ENCODE peak calls at places on chromosomes 3 and 15, in eight cellular contexts. One of them, this sample, is unnamed.
A peak's percentile ranks its signal among the peaks of the same experiment; 100 is the strongest.

GRCh38 chr3:123449986-123450474 is 1.1 kb upstream of the ADCY5 start:
- DNase-seq in neural crest cell: peak; percentile 23
- DNase-seq in kidney epithelial cell: no peak
- DNase-seq in activated CD4-positive, alpha-beta memory T cell treated with anti-CD3 and anti-CD28 coated beads, Interleukin-2, amount 10 ng/mL, durations not matched to agents 7 days and 5 days: no peak
- DNase-seq in NCI-H510A: no peak
- DNase-seq in GM20000: no peak
- DNase-seq in natural killer cell: no peak
- DNase-seq in effector memory CD4-positive, alpha-beta T cell: no peak
- DNase-seq in this sample: no peak

GRCh38 chr15:69126054-69126469 is 34.4 kb upstream of the GLCE start:
- DNase-seq in activated CD4-positive, alpha-beta memory T cell treated with anti-CD3 and anti-CD28 coated beads, Interleukin-2, amount 10 ng/mL, durations not matched to agents 7 days and 5 days: no peak
- DNase-seq in neural crest cell: no peak
- DNase-seq in kidney epithelial cell: no peak
- DNase-seq in effector memory CD4-positive, alpha-beta T cell: no peak
- DNase-seq in natural killer cell: no peak
- DNase-seq in NCI-H510A: peak; percentile 26
- DNase-seq in GM20000: no peak
- DNase-seq in this sample: peak; percentile 46

GRCh38 chr3:72343078-72343477 is 505.2 kb downstream of the SHQ1 start:
- DNase-seq in NCI-H510A: no peak
- DNase-seq in neural crest cell: no peak
- DNase-seq in natural killer cell: no peak
- DNase-seq in effector memory CD4-positive, alpha-beta T cell: no peak
- DNase-seq in GM20000: no peak
- DNase-seq in kidney epithelial cell: no peak
- DNase-seq in activated CD4-positive, alpha-beta memory T cell treated with anti-CD3 and anti-CD28 coated beads, Interleukin-2, amount 10 ng/mL, durations not matched to agents 7 days and 5 days: peak; percentile 53
- DNase-seq in this sample: no peak

GRCh38 chr15:57924536-57924935 is 141.0 kb downstream of the ALDH1A2 start:
- DNase-seq in GM20000: no peak
- DNase-seq in activated CD4-positive, alpha-beta memory T cell treated with anti-CD3 and anti-CD28 coated beads, Interleukin-2, amount 10 ng/mL, durations not matched to agents 7 days and 5 days: no peak
- DNase-seq in effector memory CD4-positive, alpha-beta T cell: no peak
- DNase-seq in NCI-H510A: no peak
- DNase-seq in kidney epithelial cell: no peak
- DNase-seq in neural crest cell: no peak
- DNase-seq in natural killer cell: no peak
- DNase-seq in this sample: no peak

GRCh38 chr3:14377838-14378169 is 24.6 kb upstream of the SLC6A6 start:
- DNase-seq in effector memory CD4-positive, alpha-beta T cell: no peak
- DNase-seq in neural crest cell: no peak
- DNase-seq in GM20000: no peak
- DNase-seq in natural killer cell: peak; percentile 53
- DNase-seq in activated CD4-positive, alpha-beta memory T cell treated with anti-CD3 and anti-CD28 coated beads, Interleukin-2, amount 10 ng/mL, durations not matched to agents 7 days and 5 days: peak; percentile 79
- DNase-seq in kidney epithelial cell: no peak
- DNase-seq in NCI-H510A: no peak
- DNase-seq in this sample: no peak

GRCh38 chr3:111667621-111668239 is 72.6 kb upstream of the ZBED2 start:
- DNase-seq in neural crest cell: no peak
- DNase-seq in NCI-H510A: no peak
- DNase-seq in kidney epithelial cell: no peak
- DNase-seq in natural killer cell: peak; percentile 46
- DNase-seq in activated CD4-positive, alpha-beta memory T cell treated with anti-CD3 and anti-CD28 coated beads, Interleukin-2, amount 10 ng/mL, durations not matched to agents 7 days and 5 days: peak; percentile 81
- DNase-seq in effector memory CD4-positive, alpha-beta T cell: peak; percentile 66
- DNase-seq in GM20000: peak; percentile 62
- DNase-seq in this sample: no peak

GRCh38 chr3:51668756-51669155 is 2.3 kb upstream of the TEX264 start:
- DNase-seq in effector memory CD4-positive, alpha-beta T cell: no peak
- DNase-seq in NCI-H510A: no peak
- DNase-seq in activated CD4-positive, alpha-beta memory T cell treated with anti-CD3 and anti-CD28 coated beads, Interleukin-2, amount 10 ng/mL, durations not matched to agents 7 days and 5 days: no peak
- DNase-seq in kidney epithelial cell: no peak
- DNase-seq in GM20000: no peak
- DNase-seq in neural crest cell: no peak
- DNase-seq in natural killer cell: no peak
- DNase-seq in this sample: no peak

GRCh38 chr3:46880884-46881818 is 3.6 kb downstream of the PTH1R start:
- DNase-seq in GM20000: no peak
- DNase-seq in NCI-H510A: no peak
- DNase-seq in neural crest cell: no peak
- DNase-seq in kidney epithelial cell: no peak
- DNase-seq in activated CD4-positive, alpha-beta memory T cell treated with anti-CD3 and anti-CD28 coated beads, Interleukin-2, amount 10 ng/mL, durations not matched to agents 7 days and 5 days: no peak
- DNase-seq in effector memory CD4-positive, alpha-beta T cell: no peak
- DNase-seq in natural killer cell: no peak
- DNase-seq in this sample: no peak

GRCh38 chr15:65303687-65304392 is 637 bp upstream of the RNU5B-1 start:
- DNase-seq in GM20000: no peak
- DNase-seq in NCI-H510A: peak; percentile 40
- DNase-seq in activated CD4-positive, alpha-beta memory T cell treated with anti-CD3 and anti-CD28 coated beads, Interleukin-2, amount 10 ng/mL, durations not matched to agents 7 days and 5 days: peak; percentile 80
- DNase-seq in neural crest cell: no peak
- DNase-seq in natural killer cell: no peak
- DNase-seq in kidney epithelial cell: no peak
- DNase-seq in effector memory CD4-positive, alpha-beta T cell: no peak
- DNase-seq in this sample: peak; percentile 29

GRCh38 chr3:17479681-17480405 is 262.6 kb downstream of the TBC1D5 start:
- DNase-seq in natural killer cell: no peak
- DNase-seq in NCI-H510A: no peak
- DNase-seq in effector memory CD4-positive, alpha-beta T cell: no peak
- DNase-seq in activated CD4-positive, alpha-beta memory T cell treated with anti-CD3 and anti-CD28 coated beads, Interleukin-2, amount 10 ng/mL, durations not matched to agents 7 days and 5 days: no peak
- DNase-seq in kidney epithelial cell: no peak
- DNase-seq in GM20000: no peak
- DNase-seq in neural crest cell: no peak
- DNase-seq in this sample: no peak

GRCh38 chr15:69465253-69465652 is 12.6 kb downstream of the RPLP1 start:
- DNase-seq in GM20000: no peak
- DNase-seq in effector memory CD4-positive, alpha-beta T cell: no peak
- DNase-seq in activated CD4-positive, alpha-beta memory T cell treated with anti-CD3 and anti-CD28 coated beads, Interleukin-2, amount 10 ng/mL, durations not matched to agents 7 days and 5 days: no peak
- DNase-seq in neural crest cell: no peak
- DNase-seq in natural killer cell: no peak
- DNase-seq in NCI-H510A: no peak
- DNase-seq in kidney epithelial cell: no peak
- DNase-seq in this sample: no peak

GRCh38 chr15:48177383-48177874 is 666 bp downstream of the MYEF2 start:
- DNase-seq in natural killer cell: no peak
- DNase-seq in activated CD4-positive, alpha-beta memory T cell treated with anti-CD3 and anti-CD28 coated beads, Interleukin-2, amount 10 ng/mL, durations not matched to agents 7 days and 5 days: no peak
- DNase-seq in NCI-H510A: no peak
- DNase-seq in effector memory CD4-positive, alpha-beta T cell: no peak
- DNase-seq in GM20000: peak; percentile 60
- DNase-seq in neural crest cell: no peak
- DNase-seq in kidney epithelial cell: peak; percentile 34
- DNase-seq in this sample: peak; percentile 21

GRCh38 chr15:72685301-72685924 is 569 bp downstream of the HIGD2B start:
- DNase-seq in activated CD4-positive, alpha-beta memory T cell treated with anti-CD3 and anti-CD28 coated beads, Interleukin-2, amount 10 ng/mL, durations not matched to agents 7 days and 5 days: no peak
- DNase-seq in natural killer cell: no peak
- DNase-seq in kidney epithelial cell: no peak
- DNase-seq in NCI-H510A: no peak
- DNase-seq in effector memory CD4-positive, alpha-beta T cell: no peak
- DNase-seq in GM20000: no peak
- DNase-seq in neural crest cell: peak; percentile 2
- DNase-seq in this sample: no peak

GRCh38 chr3:138694287-138695007 is 85.9 kb downstream of the FAIM start:
- DNase-seq in GM20000: no peak
- DNase-seq in kidney epithelial cell: peak; percentile 95
- DNase-seq in neural crest cell: no peak
- DNase-seq in natural killer cell: no peak
- DNase-seq in effector memory CD4-positive, alpha-beta T cell: no peak
- DNase-seq in NCI-H510A: no peak
- DNase-seq in activated CD4-positive, alpha-beta memory T cell treated with anti-CD3 and anti-CD28 coated beads, Interleukin-2, amount 10 ng/mL, durations not matched to agents 7 days and 5 days: no peak
- DNase-seq in this sample: no peak

GRCh38 chr15:62327386-62327785 is 162.3 kb upstream of the C2CD4B start:
- DNase-seq in NCI-H510A: no peak
- DNase-seq in activated CD4-positive, alpha-beta memory T cell treated with anti-CD3 and anti-CD28 coated beads, Interleukin-2, amount 10 ng/mL, durations not matched to agents 7 days and 5 days: no peak
- DNase-seq in kidney epithelial cell: no peak
- DNase-seq in GM20000: no peak
- DNase-seq in effector memory CD4-positive, alpha-beta T cell: no peak
- DNase-seq in natural killer cell: no peak
- DNase-seq in neural crest cell: no peak
- DNase-seq in this sample: no peak

GRCh38 chr3:49519266-49519665 is 35.0 kb upstream of the BSN start:
- DNase-seq in natural killer cell: no peak
- DNase-seq in NCI-H510A: no peak
- DNase-seq in neural crest cell: peak; percentile 36
- DNase-seq in kidney epithelial cell: no peak
- DNase-seq in effector memory CD4-positive, alpha-beta T cell: no peak
- DNase-seq in GM20000: no peak
- DNase-seq in activated CD4-positive, alpha-beta memory T cell treated with anti-CD3 and anti-CD28 coated beads, Interleukin-2, amount 10 ng/mL, durations not matched to agents 7 days and 5 days: no peak
- DNase-seq in this sample: no peak

GRCh38 chr15:99967841-99968371 is 234.7 kb upstream of the LYSMD4 start:
- DNase-seq in activated CD4-positive, alpha-beta memory T cell treated with anti-CD3 and anti-CD28 coated beads, Interleukin-2, amount 10 ng/mL, durations not matched to agents 7 days and 5 days: no peak
- DNase-seq in natural killer cell: no peak
- DNase-seq in NCI-H510A: no peak
- DNase-seq in GM20000: no peak
- DNase-seq in neural crest cell: no peak
- DNase-seq in kidney epithelial cell: no peak
- DNase-seq in effector memory CD4-positive, alpha-beta T cell: no peak
- DNase-seq in this sample: no peak

GRCh38 chr3:43659250-43659880 is 31.4 kb upstream of the ABHD5 start:
- DNase-seq in natural killer cell: no peak
- DNase-seq in neural crest cell: no peak
- DNase-seq in GM20000: no peak
- DNase-seq in effector memory CD4-positive, alpha-beta T cell: no peak
- DNase-seq in activated CD4-positive, alpha-beta memory T cell treated with anti-CD3 and anti-CD28 coated beads, Interleukin-2, amount 10 ng/mL, durations not matched to agents 7 days and 5 days: no peak
- DNase-seq in NCI-H510A: no peak
- DNase-seq in kidney epithelial cell: no peak
- DNase-seq in this sample: no peak

GRCh38 chr3:194565597-194566190 is 67.5 kb downstream of the TMEM44 start:
- DNase-seq in NCI-H510A: no peak
- DNase-seq in activated CD4-positive, alpha-beta memory T cell treated with anti-CD3 and anti-CD28 coated beads, Interleukin-2, amount 10 ng/mL, durations not matched to agents 7 days and 5 days: no peak
- DNase-seq in GM20000: no peak
- DNase-seq in effector memory CD4-positive, alpha-beta T cell: no peak
- DNase-seq in natural killer cell: no peak
- DNase-seq in kidney epithelial cell: no peak
- DNase-seq in neural crest cell: no peak
- DNase-seq in this sample: no peak

GRCh38 chr3:39361252-39361927 is 21.8 kb upstream of the SLC25A38 start:
- DNase-seq in kidney epithelial cell: no peak
- DNase-seq in NCI-H510A: no peak
- DNase-seq in effector memory CD4-positive, alpha-beta T cell: peak; percentile 26
- DNase-seq in natural killer cell: peak; percentile 46
- DNase-seq in GM20000: no peak
- DNase-seq in neural crest cell: no peak
- DNase-seq in activated CD4-positive, alpha-beta memory T cell treated with anti-CD3 and anti-CD28 coated beads, Interleukin-2, amount 10 ng/mL, durations not matched to agents 7 days and 5 days: peak; percentile 80
- DNase-seq in this sample: no peak

GRCh38 chr3:47112997-47113396 is 50.9 kb downstream of the SETD2 start:
- DNase-seq in neural crest cell: no peak
- DNase-seq in GM20000: no peak
- DNase-seq in natural killer cell: no peak
- DNase-seq in kidney epithelial cell: no peak
- DNase-seq in NCI-H510A: no peak
- DNase-seq in effector memory CD4-positive, alpha-beta T cell: no peak
- DNase-seq in activated CD4-positive, alpha-beta memory T cell treated with anti-CD3 and anti-CD28 coated beads, Interleukin-2, amount 10 ng/mL, durations not matched to agents 7 days and 5 days: no peak
- DNase-seq in this sample: no peak

GRCh38 chr3:52339612-52340011 is 23.5 kb downstream of the DNAH1 start:
- DNase-seq in kidney epithelial cell: peak; percentile 21
- DNase-seq in effector memory CD4-positive, alpha-beta T cell: peak; percentile 26
- DNase-seq in NCI-H510A: peak; percentile 14
- DNase-seq in activated CD4-positive, alpha-beta memory T cell treated with anti-CD3 and anti-CD28 coated beads, Interleukin-2, amount 10 ng/mL, durations not matched to agents 7 days and 5 days: peak; percentile 49
- DNase-seq in neural crest cell: peak; percentile 59
- DNase-seq in natural killer cell: no peak
- DNase-seq in GM20000: peak; percentile 74
- DNase-seq in this sample: peak; percentile 69

GRCh38 chr3:98901032-98901464 is 447 bp downstream of the DCBLD2 start:
- DNase-seq in effector memory CD4-positive, alpha-beta T cell: no peak
- DNase-seq in natural killer cell: peak; percentile 20
- DNase-seq in GM20000: no peak
- DNase-seq in NCI-H510A: no peak
- DNase-seq in activated CD4-positive, alpha-beta memory T cell treated with anti-CD3 and anti-CD28 coated beads, Interleukin-2, amount 10 ng/mL, durations not matched to agents 7 days and 5 days: peak; percentile 17
- DNase-seq in neural crest cell: peak; percentile 31
- DNase-seq in kidney epithelial cell: no peak
- DNase-seq in this sample: peak; percentile 25

GRCh38 chr3:19146685-19147650 is 1.3 kb upstream of the KCNH8 start:
- DNase-seq in effector memory CD4-positive, alpha-beta T cell: peak; percentile 26
- DNase-seq in neural crest cell: peak; percentile 79
- DNase-seq in NCI-H510A: peak; percentile 83
- DNase-seq in GM20000: peak; percentile 67
- DNase-seq in natural killer cell: peak; percentile 46
- DNase-seq in activated CD4-positive, alpha-beta memory T cell treated with anti-CD3 and anti-CD28 coated beads, Interleukin-2, amount 10 ng/mL, durations not matched to agents 7 days and 5 days: peak; percentile 53
- DNase-seq in kidney epithelial cell: peak; percentile 21
- DNase-seq in this sample: peak; percentile 30

GRCh38 chr3:355622-356021 is 159.1 kb downstream of the CHL1 start:
- DNase-seq in effector memory CD4-positive, alpha-beta T cell: no peak
- DNase-seq in kidney epithelial cell: no peak
- DNase-seq in natural killer cell: no peak
- DNase-seq in GM20000: no peak
- DNase-seq in neural crest cell: no peak
- DNase-seq in activated CD4-positive, alpha-beta memory T cell treated with anti-CD3 and anti-CD28 coated beads, Interleukin-2, amount 10 ng/mL, durations not matched to agents 7 days and 5 days: no peak
- DNase-seq in NCI-H510A: no peak
- DNase-seq in this sample: no peak